ENCODE peak calls at places on chromosomes 7 and 10, in four cellular contexts. N is A549; M is GM06990; F is CD8-positive, alpha-beta T cell. D is an unnamed sample.

GRCh38 chr7:74349621-74350020 is 60.4 kb downstream of the CLIP2 start:
- DNase-seq in N (no peak), M (no peak), F (no peak), D (no peak)

GRCh38 chr7:152406491-152406890 is 29.3 kb downstream of the KMT2C start:
- DNase-seq in N (no peak), M (no peak), F (no peak), D (no peak)

GRCh38 chr10:37704566-37704965 is 152.8 kb downstream of the ZNF248 start:
- DNase-seq in N (no peak), M (no peak), F (no peak), D (peak; percentile 1)

GRCh38 chr10:69873141-69873540 is 71.4 kb downstream of the COL13A1 start:
- DNase-seq in N (no peak), M (no peak), F (no peak), D (no peak)

GRCh38 chr7:139036901-139037300 is 1.1 kb upstream of the ZC3HAV1L start:
- DNase-seq in N (no peak), M (no peak), F (no peak), D (no peak)

GRCh38 chr10:17533731-17534130 is 79.3 kb upstream of the ST8SIA6 start:
- DNase-seq in N (no peak), M (no peak), F (no peak), D (no peak)

GRCh38 chr10:33335800-33336605 is 1.5 kb upstream of the NRP1 start:
- DNase-seq in N (peak; percentile 95), M (no peak), F (no peak), D (peak; percentile 12)

GRCh38 chr7:147547252-147547897 is 1043.2 kb upstream of the C7orf33 start:
- DNase-seq in N (peak; percentile 28), M (no peak), F (no peak), D (no peak)

GRCh38 chr10:74177140-74177677 is 26.2 kb downstream of the ADK start:
- DNase-seq in N (peak; percentile 27), M (no peak), F (no peak), D (peak; percentile 31)

GRCh38 chr7:140036224-140036651 is 26.5 kb downstream of the PARP12 start:
- DNase-seq in N (no peak), M (no peak), F (no peak), D (no peak)

GRCh38 chr10:80187465-80188409 is 17.6 kb downstream of the ANXA11 start:
- DNase-seq in N (no peak), M (peak; percentile 80), F (peak; percentile 90), D (peak; percentile 80)

GRCh38 chr7:45146531-45147379 is 10.8 kb upstream of the RAMP3 start:
- DNase-seq in N (no peak), M (no peak), F (no peak), D (no peak)

GRCh38 chr10:48976208-48976607 is 36.6 kb upstream of the LRRC18 start:
- DNase-seq in N (peak; percentile 32), M (no peak), F (no peak), D (no peak)

GRCh38 chr7:158702944-158703343 is 1.7 kb downstream of the NCAPG2 start:
- DNase-seq in N (no peak), M (no peak), F (no peak), D (no peak)

GRCh38 chr10:63431962-63432797 is 33.6 kb downstream of the JMJD1C start:
- DNase-seq in N (peak; percentile 31), M (no peak), F (no peak), D (peak; percentile 22)

GRCh38 chr10:78852856-78853255 is 215.9 kb upstream of the ZMIZ1 start:
- DNase-seq in N (peak; percentile 40), M (no peak), F (no peak), D (no peak)

GRCh38 chr7:66319373-66319979 is 114.3 kb downstream of the TPST1 start:
- DNase-seq in N (no peak), M (no peak), F (no peak), D (no peak)

GRCh38 chr7:90216080-90216674 is 4.6 kb downstream of the STEAP2 start:
- DNase-seq in N (no peak), M (no peak), F (no peak), D (no peak)

GRCh38 chr7:16428672-16429071 is 7.3 kb upstream of the CRPPA start:
- DNase-seq in N (no peak), M (no peak), F (no peak), D (no peak)

GRCh38 chr7:80319461-80319860 is 184.8 kb downstream of the GNAI1 start:
- DNase-seq in N (no peak), M (no peak), F (no peak), D (no peak)

GRCh38 chr10:44388641-44389040 is 3.7 kb upstream of the CXCL12 start:
- DNase-seq in N (no peak), M (no peak), F (peak; percentile 36), D (no peak)

GRCh38 chr7:155438778-155439177 is 19.2 kb upstream of the EN2 start:
- DNase-seq in N (no peak), M (no peak), F (no peak), D (no peak)

GRCh38 chr10:114684822-114685209 is 26.7 kb upstream of the ABLIM1 start:
- DNase-seq in N (peak; percentile 81), M (no peak), F (no peak), D (no peak)

GRCh38 chr7:137081694-137082093 is 213.2 kb downstream of the CHRM2 start:
- DNase-seq in N (no peak), M (no peak), F (no peak), D (no peak)

GRCh38 chr10:48667960-48668541 is 16.6 kb upstream of the WDFY4 start:
- DNase-seq in N (no peak), M (peak; percentile 80), F (no peak), D (peak; percentile 62)

GRCh38 chr10:22662693-22663330 is 51.6 kb downstream of the PIP4K2A start:
- DNase-seq in N (no peak), M (no peak), F (no peak), D (no peak)

GRCh38 chr7:44267719-44268413 is 57.5 kb downstream of the CAMK2B start:
- DNase-seq in N (no peak), M (no peak), F (no peak), D (no peak)

GRCh38 chr10:121988361-121989324 is at the start of gene TACC2:
- DNase-seq in N (no peak), M (no peak), F (no peak), D (no peak)

GRCh38 chr10:110527731-110528171 is 30.0 kb downstream of the DUSP5 start:
- DNase-seq in N (no peak), M (no peak), F (no peak), D (no peak)

GRCh38 chr10:110524179-110524863 is 26.6 kb downstream of the DUSP5 start:
- DNase-seq in N (no peak), M (no peak), F (no peak), D (no peak)

GRCh38 chr10:110524864-110525242 is 27.1 kb downstream of the DUSP5 start:
- DNase-seq in N (no peak), M (no peak), F (no peak), D (no peak)

GRCh38 chr10:110523736-110524135 is 26.0 kb downstream of the DUSP5 start:
- DNase-seq in N (no peak), M (no peak), F (no peak), D (no peak)

DNA sequence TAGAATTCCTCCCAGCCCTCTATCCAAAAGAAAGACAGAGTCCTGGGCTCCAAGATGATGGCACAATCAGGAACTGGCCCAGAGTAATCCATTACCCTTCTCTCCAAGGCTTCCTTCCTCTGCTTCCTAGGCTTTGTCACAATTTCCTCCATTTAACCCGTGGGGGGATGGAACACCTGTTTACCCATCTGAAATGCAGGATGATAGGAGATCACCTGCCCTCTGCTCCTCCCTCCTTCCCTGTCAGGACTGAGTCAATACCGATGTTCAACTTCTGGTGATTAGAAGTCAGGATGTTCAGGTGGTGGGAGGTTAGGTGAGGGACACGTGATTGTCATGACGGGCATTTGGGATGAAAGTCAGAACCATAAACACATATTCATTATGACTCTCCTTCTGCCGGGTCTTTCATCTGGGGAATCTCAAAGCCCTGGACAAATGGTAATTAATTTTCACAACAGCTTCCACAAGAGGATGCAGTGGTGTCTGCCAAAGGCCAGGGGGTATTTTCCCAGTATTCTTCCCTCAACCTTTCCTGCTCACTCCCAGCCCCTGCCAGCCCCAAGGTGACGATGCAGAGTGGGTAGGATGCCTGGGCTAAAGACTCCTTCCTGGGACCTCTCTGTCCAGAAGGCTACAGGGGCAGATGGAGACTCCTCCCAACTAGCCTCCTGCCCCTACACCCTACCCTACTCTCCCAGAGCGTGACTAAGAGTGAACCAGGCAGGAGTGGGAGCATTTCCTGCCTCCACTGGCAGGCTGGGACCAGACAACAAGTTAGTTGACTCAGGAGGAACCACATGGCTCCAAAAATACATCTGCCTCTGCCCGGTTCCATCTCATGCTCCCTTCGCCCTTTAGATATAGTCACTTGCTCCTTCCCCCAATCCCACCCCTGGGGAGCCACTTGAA is 27.9 kb downstream of the DUSP5 start:
- DNase-seq in N (peak; percentile 63), M (no peak), F (peak; percentile 45), D (no peak)
- TF ChIP-seq CTCF in N (no peak), M (no peak), F (no peak), D (no peak)

DNA sequence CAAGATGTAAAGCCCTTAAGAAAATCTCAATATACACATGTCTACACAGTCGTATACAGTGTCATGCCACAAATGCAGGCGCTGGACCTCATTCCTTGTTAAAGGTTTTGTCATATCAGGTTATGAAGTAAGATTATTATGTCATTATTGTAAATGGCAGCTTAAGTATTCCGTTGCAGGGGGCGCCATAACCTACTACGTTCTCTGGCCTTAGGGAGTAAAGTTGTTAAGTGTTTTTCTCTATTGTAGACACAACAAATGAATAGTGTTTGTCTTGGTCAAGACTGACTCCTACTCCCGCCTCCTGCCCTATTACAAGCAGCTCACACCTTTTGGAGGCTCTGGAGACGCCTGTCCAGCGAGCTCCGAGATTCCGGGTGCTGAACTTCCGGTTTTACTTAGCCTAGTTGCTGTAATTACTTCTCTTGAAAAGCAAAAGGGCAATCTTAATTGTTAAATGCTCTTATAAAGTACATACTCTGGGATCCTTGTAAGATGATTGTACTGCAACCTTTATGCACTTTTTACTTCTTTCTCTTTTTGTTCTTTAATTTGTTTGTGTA is 984 bp downstream of the GATAD1 start:
- DNase-seq in N (peak; percentile 82), M (no peak), F (peak; percentile 72), D (peak; percentile 34)
- TF ChIP-seq CTCF in N (peak; percentile 66), M (peak; percentile 48), F (peak; percentile 51), D (peak; percentile 50)

GRCh38 chr10:96588060-96588554 is 1.3 kb upstream of the TM9SF3 start:
- DNase-seq in N (no peak), M (peak; percentile 16), F (no peak), D (no peak)

GRCh38 chr10:96585726-96586418 is 940 bp downstream of the TM9SF3 start:
- DNase-seq in N (no peak), M (no peak), F (no peak), D (no peak)

GRCh38 chr10:96587255-96588059 is 645 bp upstream of the TM9SF3 start:
- DNase-seq in N (peak; percentile 72), M (no peak), F (no peak), D (no peak)

GRCh38 chr10:96584474-96584873 is 2.3 kb downstream of the TM9SF3 start:
- DNase-seq in N (no peak), M (no peak), F (no peak), D (no peak)

GRCh38 chr10:96586419-96587254 is at the start of gene TM9SF3:
- DNase-seq in N (peak; percentile 89), M (peak; percentile 92), F (peak; percentile 94), D (peak; percentile 92)
- TF ChIP-seq CTCF in N (peak; percentile 7), M (no peak), F (no peak), D (no peak)

GRCh38 chr7:135665072-135665471 is 2.8 kb downstream of the STMP1 start:
- DNase-seq in N (no peak), M (no peak), F (no peak), D (no peak)

GRCh38 chr7:135661311-135662122 is 797 bp upstream of the STMP1 start:
- DNase-seq in N (no peak), M (no peak), F (no peak), D (peak; percentile 32)

GRCh38 chr7:135662123-135662372 is 266 bp upstream of the STMP1 start:
- DNase-seq in N (no peak), M (no peak), F (no peak), D (no peak)

GRCh38 chr7:135664046-135664589 is 1.8 kb downstream of the STMP1 start:
- DNase-seq in N (no peak), M (no peak), F (no peak), D (no peak)

GRCh38 chr7:135662373-135663114 is at the start of gene STMP1:
- DNase-seq in N (peak; percentile 97), M (peak; percentile 98), F (peak; percentile 99), D (peak; percentile 97)
- TF ChIP-seq CTCF in N (no peak), M (peak; percentile 66), F (peak; percentile 64), D (peak; percentile 78)

D was measured in GM10248.